ENCODE peak calls at places on chromosomes 13 and 19, in ten cellular contexts. Y is upper lobe of right lung; P is SK-N-SH; V is CD8-positive, alpha-beta T cell; G is fibroblast of lung; E is cardiac muscle cell; I is heart right ventricle; N is IMR-90; H is upper lobe of left lung; Z is GM23338. Q is an unnamed sample.

GRCh38 chr19:44904426-44904994 is 1.1 kb upstream of the APOE start:
- DNase-seq in N (no peak), P (peak; percentile 59), H (no peak), I (no peak), G (no peak), Z (peak; percentile 79), E (no peak), Y (no peak), V (no peak), Q (no peak)

GRCh38 chr13:34162545-34162936 is 344.6 kb downstream of the RFC3 start:
- DNase-seq in E (peak; percentile 27), P (no peak), Y (no peak), G (peak; percentile 36), H (no peak), N (peak; percentile 34), V (no peak), Z (no peak), I (no peak), Q (no peak)

GRCh38 chr13:112928958-112929777 is 39.8 kb upstream of the MCF2L start:
- DNase-seq in P (peak; percentile 80), N (peak; percentile 28), V (no peak), Y (no peak), G (peak; percentile 62), I (no peak), Z (no peak), E (peak; percentile 61), H (peak; percentile 44), Q (no peak)

GRCh38 chr19:22422220-22422619 is at the start of gene ZNF98:
- DNase-seq in P (no peak), V (no peak), E (peak; percentile 7), G (peak; percentile 5), Y (no peak), Z (no peak), H (no peak), I (peak; percentile 66), N (no peak), Q (no peak)

GRCh38 chr19:1756705-1757445 is 3.6 kb downstream of the ONECUT3 start:
- DNase-seq in Y (no peak), P (no peak), V (no peak), G (no peak), H (no peak), N (no peak), I (no peak), E (no peak), Z (no peak), Q (no peak)

GRCh38 chr19:6479836-6480398 is 1.7 kb downstream of the DENND1C start:
- DNase-seq in V (no peak), Y (no peak), N (no peak), I (no peak), G (no peak), E (no peak), Z (no peak), P (no peak), H (no peak), Q (no peak)

GRCh38 chr19:2050349-2050990 is 574 bp downstream of the MKNK2 start:
- DNase-seq in H (peak; percentile 88), N (no peak), V (no peak), Z (no peak), P (peak; percentile 59), Y (no peak), E (no peak), I (no peak), G (no peak), Q (no peak)

GRCh38 chr13:31014461-31014860 is 82.0 kb downstream of the TEX26 start:
- DNase-seq in E (no peak), Y (no peak), V (no peak), N (no peak), G (no peak), Z (no peak), I (no peak), P (no peak), H (no peak), Q (no peak)

GRCh38 chr13:28438598-28439334 is 56.2 kb downstream of the FLT1 start:
- DNase-seq in I (no peak), Z (peak; percentile 84), V (no peak), P (no peak), G (no peak), N (no peak), E (no peak), H (no peak), Y (no peak), Q (no peak)

GRCh38 chr13:81639984-81640582 is 1299.2 kb upstream of the SPRY2 start:
- DNase-seq in G (no peak), H (no peak), P (peak; percentile 8), I (no peak), V (no peak), Z (peak; percentile 36), Y (no peak), E (no peak), N (no peak), Q (no peak)

DNA sequence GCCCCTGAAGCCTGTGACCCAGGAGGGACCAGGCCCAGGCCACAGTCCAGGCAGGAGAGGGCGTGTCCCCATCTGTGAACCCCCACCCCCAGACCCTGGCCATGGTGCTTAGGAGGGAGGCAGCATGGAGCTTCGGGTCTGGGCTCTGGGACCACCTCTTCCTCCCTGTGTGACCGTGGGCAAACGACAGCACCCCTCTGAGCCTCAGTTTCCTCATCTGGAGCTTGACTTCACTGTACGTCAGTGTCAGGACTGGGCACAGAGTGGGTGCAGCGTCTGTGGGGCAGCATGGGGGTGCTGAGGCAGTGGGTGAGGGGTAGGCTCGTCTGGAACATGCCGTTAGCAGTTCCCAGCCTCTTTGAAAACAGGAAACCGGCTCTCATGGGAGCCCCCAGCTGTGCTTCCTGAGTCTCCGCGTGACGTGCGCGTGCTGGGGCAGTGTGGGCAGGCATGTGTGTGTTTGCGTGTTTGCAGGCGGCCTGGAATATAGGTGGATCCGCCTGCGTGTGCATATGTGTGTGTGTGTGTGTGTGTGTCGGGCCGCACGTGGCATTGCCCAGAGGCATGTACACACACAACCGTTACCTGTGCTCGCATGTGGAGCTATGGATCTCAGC is 15.7 kb downstream of the ARRDC2 start:
- DNase-seq in P (no peak), G (no peak), H (peak; percentile 91), I (peak; percentile 87), N (no peak), V (peak; percentile 84), Y (peak; percentile 92), E (peak; percentile 95), Z (no peak), Q (peak; percentile 79)
- H3K4me1 ChIP-seq in P (peaks cover 10% of the 10 kb centered on the region), G (peaks cover 21% of the 10 kb centered on the region), H (peaks cover 58% of the 10 kb centered on the region), I (peaks cover 50% of the 10 kb centered on the region), N (peaks cover 15% of the 10 kb centered on the region), V (peaks cover 42% of the 10 kb centered on the region), Y (peaks cover 53% of the 10 kb centered on the region), E (no peaks in the 10 kb centered on the region), Z (no peaks in the 10 kb centered on the region), Q (peaks cover 45% of the 10 kb centered on the region)

GRCh38 chr13:109727251-109727650 is 59.1 kb downstream of the IRS2 start:
- DNase-seq in V (no peak), E (no peak), Y (no peak), G (no peak), I (no peak), N (no peak), Z (no peak), H (no peak), P (no peak), Q (no peak)

GRCh38 chr13:109725995-109726637 is 60.3 kb downstream of the IRS2 start:
- DNase-seq in V (no peak), G (no peak), E (no peak), P (no peak), I (no peak), Y (no peak), N (no peak), H (no peak), Z (no peak), Q (no peak)

GRCh38 chr13:109730832-109731335 is 55.5 kb downstream of the IRS2 start:
- DNase-seq in Y (no peak), I (no peak), G (no peak), H (no peak), P (no peak), Z (no peak), N (no peak), V (no peak), E (no peak), Q (no peak)

GRCh38 chr13:109728061-109728460 is 58.3 kb downstream of the IRS2 start:
- DNase-seq in G (no peak), Y (no peak), P (no peak), E (no peak), N (no peak), H (peak; percentile 33), V (no peak), Z (no peak), I (no peak), Q (no peak)

DNA sequence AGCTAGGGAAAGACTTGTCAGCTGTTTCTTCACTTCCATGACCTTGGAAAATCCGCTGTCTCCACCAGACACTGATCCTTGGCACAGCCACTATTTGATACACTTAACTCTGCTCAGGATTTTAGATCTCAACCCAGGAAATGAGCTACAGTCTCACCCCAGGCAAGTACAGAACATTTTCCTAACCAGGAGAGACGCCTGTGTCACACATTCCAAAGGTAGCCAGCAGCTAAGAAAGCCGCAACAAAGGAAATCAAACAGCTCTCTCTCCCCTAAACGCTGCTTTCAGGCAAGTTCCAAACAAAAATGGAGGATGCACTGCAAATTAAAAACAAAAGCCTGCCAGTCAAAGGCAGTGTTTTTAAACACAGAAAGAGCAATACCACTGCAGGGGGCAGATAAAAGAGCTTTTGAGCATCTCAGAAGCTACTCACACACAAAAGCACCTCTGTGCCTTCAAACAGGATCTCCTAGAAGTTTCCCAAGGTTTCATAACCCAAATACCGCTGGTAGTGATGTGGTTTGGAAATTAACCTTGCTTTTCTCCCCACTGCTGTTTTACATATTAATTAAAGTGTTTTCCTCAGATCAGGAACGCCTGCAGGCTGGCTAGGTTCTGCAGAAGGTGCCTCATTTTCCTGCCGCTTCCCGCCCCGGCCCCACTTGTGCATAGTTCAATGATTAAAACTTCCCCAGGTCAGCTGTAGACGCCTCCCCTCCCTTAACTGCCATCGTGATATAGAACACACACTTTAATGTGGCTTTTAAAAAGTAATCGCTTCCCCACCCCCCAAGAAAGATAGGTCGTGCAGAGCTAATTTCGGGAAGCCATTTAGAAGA is 57.1 kb downstream of the IRS2 start:
- DNase-seq in H (no peak), E (peak; percentile 38), I (no peak), V (no peak), G (no peak), P (peak; percentile 53), Z (no peak), Y (no peak), N (no peak), Q (no peak)
- H3K27ac ChIP-seq in H (no peak overlapping the region), E (peak overlapping the region; percentile 79), I (no peak overlapping the region), V (no peak overlapping the region), G (no peak overlapping the region), P (peak overlapping the region; percentile 79), Z (no peak overlapping the region), Y (no peak overlapping the region), N (no peak overlapping the region), Q (no peak overlapping the region)

GRCh38 chr19:58350001-58350801 is 3.1 kb downstream of the A1BG start:
- DNase-seq in I (no peak), H (peak; percentile 85), P (no peak), G (no peak), E (peak; percentile 41), V (no peak), N (no peak), Z (peak; percentile 53), Y (no peak), Q (no peak)
- H3K4me3 ChIP-seq in I (peak overlapping the region; percentile 28), H (no peak overlapping the region), P (no peak overlapping the region), G (no peak overlapping the region), E (no peak overlapping the region), V (no peak overlapping the region), N (no peak overlapping the region), Z (no peak overlapping the region), Y (no peak overlapping the region), Q (no peak overlapping the region)

DNA sequence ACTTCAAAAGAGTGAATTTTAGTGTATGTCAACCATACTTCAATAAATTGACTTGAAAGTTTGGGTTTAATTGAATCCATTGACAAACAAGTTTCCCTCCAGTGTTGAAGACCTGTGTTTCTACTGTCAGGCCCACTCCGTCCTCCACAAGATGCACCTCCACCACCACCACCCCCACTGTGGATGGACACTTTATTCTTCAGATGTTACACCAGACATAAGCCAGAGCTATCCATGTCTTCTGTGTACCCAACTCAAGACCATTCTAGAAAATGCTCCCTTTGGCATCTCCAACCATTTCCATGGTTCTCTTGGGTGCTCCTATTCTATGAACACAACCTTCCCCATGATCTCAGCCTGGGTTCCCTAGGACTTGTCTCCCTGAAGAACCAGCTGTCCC is 207.0 kb downstream of the COL4A1 start:
- DNase-seq in H (no peak), V (no peak), I (no peak), G (no peak), N (no peak), Y (no peak), E (no peak), P (no peak), Z (no peak), Q (no peak)
- H3K4me1 ChIP-seq in H (peaks cover 1% of the 10 kb centered on the region), V (no peaks in the 10 kb centered on the region), I (peaks cover 7% of the 10 kb centered on the region), G (no peaks in the 10 kb centered on the region), N (peaks cover 1% of the 10 kb centered on the region), Y (peaks cover 4% of the 10 kb centered on the region), E (no peaks in the 10 kb centered on the region), P (no peaks in the 10 kb centered on the region), Z (no peaks in the 10 kb centered on the region), Q (no peaks in the 10 kb centered on the region)

Q was measured in CD4-positive, alpha-beta memory T cell.